ENCODE peak calls at places on chromosomes 13 and 19, in seven cellular contexts. S, B, I, X, Y, H and W are unnamed samples.

GRCh38 chr13:98173431-98173921 is 3.6 kb downstream of the RNF113B start:
- DNase-seq in B (peak; percentile 29), H (peak; percentile 95), I (no peak), X (no peak), S (no peak), Y (no peak), W (peak; percentile 46)

GRCh38 chr19:41702208-41702651 is 6.2 kb upstream of the CEACAM5 start:
- DNase-seq in B (no peak), Y (no peak), H (no peak), I (no peak), X (no peak), S (no peak), W (no peak)

GRCh38 chr13:47481521-47481920 is 519.6 kb downstream of the SUCLA2 start:
- DNase-seq in B (no peak), S (no peak), Y (no peak), X (no peak), H (no peak), I (no peak), W (no peak)

GRCh38 chr13:36858285-36858684 is 39.3 kb downstream of the RFXAP start:
- DNase-seq in Y (no peak), S (no peak), B (peak; percentile 31), I (peak; percentile 11), X (peak; percentile 53), H (peak; percentile 69), W (no peak)

GRCh38 chr13:97781891-97782305 is 171.6 kb upstream of the IPO5 start:
- DNase-seq in B (no peak), H (no peak), I (no peak), Y (no peak), S (no peak), X (no peak), W (no peak)

GRCh38 chr19:21588202-21588601 is 82.8 kb downstream of the ZNF429 start:
- DNase-seq in S (no peak), X (no peak), Y (no peak), B (no peak), I (no peak), H (no peak), W (no peak)

GRCh38 chr19:42596391-42597071 is 1.8 kb upstream of the CEACAM8 start:
- DNase-seq in Y (no peak), I (peak; percentile 78), B (no peak), X (peak; percentile 70), H (no peak), S (no peak), W (peak; percentile 12)

GRCh38 chr13:114089341-114089740 is 43.1 kb downstream of the RASA3 start:
- DNase-seq in H (no peak), I (no peak), Y (no peak), B (no peak), X (no peak), S (no peak), W (no peak)

GRCh38 chr13:58583961-58584360 is 952.4 kb downstream of the PCDH17 start:
- DNase-seq in H (no peak), I (no peak), Y (no peak), X (no peak), S (no peak), B (no peak), W (no peak)

GRCh38 chr13:100734194-100734720 is 59.7 kb upstream of the TMTC4 start:
- DNase-seq in Y (no peak), I (no peak), X (no peak), B (no peak), H (peak; percentile 97), S (no peak), W (peak; percentile 76)

GRCh38 chr13:105436946-105437345 is 1098.5 kb downstream of the EFNB2 start:
- DNase-seq in H (no peak), B (no peak), Y (no peak), I (no peak), S (no peak), X (peak; percentile 11), W (no peak)

GRCh38 chr13:110227864-110228643 is 78.9 kb downstream of the COL4A1 start:
- DNase-seq in X (no peak), I (no peak), B (no peak), Y (no peak), H (no peak), S (no peak), W (no peak)

DNA sequence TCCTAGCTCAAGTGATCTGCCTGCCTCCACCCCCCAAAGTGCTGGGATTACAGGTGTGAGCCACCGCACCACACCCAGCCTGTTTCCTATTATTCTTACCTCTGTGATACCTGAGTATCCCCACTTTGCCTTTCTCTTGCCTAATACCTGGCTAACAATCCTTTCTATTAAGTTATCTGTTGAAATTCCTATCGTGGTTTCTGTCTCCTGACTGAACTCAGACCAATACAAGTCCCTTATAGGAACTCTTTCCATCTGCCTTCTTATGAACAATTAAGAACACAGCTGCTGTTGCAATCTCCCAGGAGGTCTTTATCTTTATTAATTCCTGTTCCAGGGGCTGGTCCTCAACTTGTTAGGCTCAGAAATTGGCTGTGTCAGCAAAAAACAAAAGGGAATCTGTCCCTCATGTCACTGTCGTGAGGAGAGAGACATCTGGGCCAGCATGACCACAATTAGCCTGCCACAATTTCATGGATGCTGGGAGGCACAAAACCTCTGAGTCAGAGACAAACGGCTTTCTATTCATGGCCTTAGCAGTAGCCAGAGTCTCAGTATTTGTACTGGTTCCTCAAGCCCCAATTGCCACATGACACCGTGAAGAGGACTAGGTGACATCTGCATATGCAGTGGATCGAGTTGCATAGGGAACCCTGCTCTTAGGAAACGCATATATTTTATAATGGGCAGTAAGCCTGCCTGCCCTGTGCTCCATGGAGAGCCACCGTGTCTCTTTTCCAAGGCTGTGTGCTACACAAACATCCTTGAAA is 58.2 kb downstream of the NUFIP1 start:
- DNase-seq in I (no peak), Y (no peak), H (no peak), S (no peak), X (no peak), B (no peak), W (no peak)
- TF ChIP-seq JUND in I (no peak), Y (no peak), H (no peak), S (no peak), X (no peak), B (no peak), W (no peak)

GRCh38 chr13:75635101-75635620 is 969 bp upstream of the LMO7 start:
- DNase-seq in B (no peak), X (no peak), S (no peak), I (no peak), H (peak; percentile 24), Y (no peak), W (peak; percentile 18)

GRCh38 chr13:75635621-75636338 is at the start of gene LMO7:
- DNase-seq in S (no peak), H (peak; percentile 48), Y (no peak), I (peak; percentile 49), B (no peak), X (peak; percentile 90), W (peak; percentile 58)

GRCh38 chr13:75639426-75639825 is 3.3 kb downstream of the LMO7 start:
- DNase-seq in I (no peak), B (no peak), X (no peak), Y (peak; percentile 54), S (no peak), H (no peak), W (no peak)

GRCh38 chr13:75637101-75637774 is 1.1 kb downstream of the LMO7 start:
- DNase-seq in Y (no peak), X (peak; percentile 36), I (no peak), H (no peak), S (no peak), B (no peak), W (no peak)

GRCh38 chr13:75636339-75637095 is 387 bp downstream of the LMO7 start:
- DNase-seq in I (peak; percentile 20), S (no peak), X (peak; percentile 67), H (peak; percentile 18), Y (no peak), B (no peak), W (peak; percentile 18)
- TF ChIP-seq JUND in I (no peak), S (no peak), X (no peak), H (no peak), Y (no peak), B (no peak), W (no peak)

DNA sequence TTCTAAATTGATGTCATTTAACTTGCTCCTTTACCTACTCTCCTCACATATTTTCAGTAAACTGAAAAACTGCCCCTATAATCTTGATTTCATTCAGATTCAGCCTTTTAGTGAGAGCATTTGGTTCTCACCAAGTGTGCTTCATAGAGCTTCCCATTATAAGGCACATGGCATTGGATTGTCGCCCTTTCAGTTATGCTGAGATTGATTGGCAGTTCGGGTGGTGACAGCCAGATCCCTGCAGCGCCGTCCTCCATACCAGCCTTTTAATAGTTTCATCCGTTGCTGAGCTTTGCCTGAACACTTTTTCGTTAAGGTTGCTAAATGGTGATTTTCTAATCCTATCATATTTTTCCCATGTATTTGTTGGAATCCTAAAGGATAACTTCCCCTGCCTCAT is 80.4 kb downstream of the DHRS12 start:
- DNase-seq in H (no peak), I (no peak), S (no peak), B (no peak), Y (no peak), X (no peak), W (no peak)
- TF ChIP-seq JUND in H (no peak), I (no peak), S (no peak), B (no peak), Y (no peak), X (no peak), W (no peak)

GRCh38 chr13:65378943-65379519 is 1851.1 kb downstream of the PCDH9 start:
- DNase-seq in I (no peak), B (peak; percentile 22), X (no peak), H (no peak), Y (no peak), S (no peak), W (no peak)
- TF ChIP-seq JUND in I (no peak), B (no peak), X (no peak), H (no peak), Y (no peak), S (no peak), W (no peak)